ENCODE peak calls at places on chromosomes 3 and 15, in five cellular contexts. J, V, U, M and L are unnamed samples.

GRCh38 chr3:122021811-122022401 is at the start of gene ILDR1:
- DNase-seq in J (no peak), V (no peak), U (no peak), M (no peak), L (no peak)

GRCh38 chr3:106765342-106765741 is 611.9 kb upstream of the CCDC54 start:
- DNase-seq in J (peak), V (peak), U (peak), M (no peak), L (no peak)

GRCh38 chr3:141109761-141110160 is 58.6 kb downstream of the SPSB4 start:
- DNase-seq in J (no peak), V (no peak), U (no peak), M (no peak), L (no peak)

GRCh38 chr3:45464336-45464809 is 76.0 kb downstream of the LARS2 start:
- DNase-seq in J (no peak), V (peak), U (no peak), M (no peak), L (peak)

GRCh38 chr3:158105124-158105709 is 1.0 kb downstream of the SHOX2 start:
- DNase-seq in J (no peak), V (peak), U (no peak), M (no peak), L (no peak)

GRCh38 chr3:16033889-16034687 is 140.4 kb upstream of the GALNT15 start:
- DNase-seq in J (peak), V (no peak), U (no peak), M (no peak), L (no peak)

GRCh38 chr3:123618076-123618703 is 33.3 kb upstream of the HACD2 start:
- DNase-seq in J (peak), V (no peak), U (no peak), M (no peak), L (no peak)

GRCh38 chr3:113088616-113089015 is 97.8 kb downstream of the GTPBP8 start:
- DNase-seq in J (no peak), V (no peak), U (no peak), M (no peak), L (no peak)

GRCh38 chr3:110815008-110815583 is 256.5 kb upstream of the NECTIN3 start:
- DNase-seq in J (peak), V (peak), U (peak), M (no peak), L (no peak)

GRCh38 chr3:138197058-138197457 is 10.0 kb downstream of the ARMC8 start:
- DNase-seq in J (peak), V (no peak), U (no peak), M (no peak), L (no peak)

GRCh38 chr3:101271728-101272127 is 48.6 kb downstream of the IMPG2 start:
- DNase-seq in J (no peak), V (no peak), U (no peak), M (no peak), L (no peak)

GRCh38 chr3:3853584-3853983 is 54.4 kb downstream of the LRRN1 start:
- DNase-seq in J (no peak), V (no peak), U (no peak), M (no peak), L (no peak)

GRCh38 chr15:41607033-41607432 is 48.0 kb downstream of the TYRO3 start:
- DNase-seq in J (peak), V (no peak), U (peak), M (no peak), L (no peak)

GRCh38 chr3:17935217-17935616 is 192.8 kb upstream of the TBC1D5 start:
- DNase-seq in J (no peak), V (no peak), U (no peak), M (no peak), L (no peak)

GRCh38 chr15:34659056-34659455 is 75.6 kb upstream of the GOLGA8B start:
- DNase-seq in J (no peak), V (no peak), U (no peak), M (no peak), L (no peak)

GRCh38 chr3:4841783-4842440 is 137.3 kb upstream of the BHLHE40 start:
- DNase-seq in J (no peak), V (no peak), U (no peak), M (no peak), L (no peak)

GRCh38 chr15:65862682-65863081 is 6.6 kb upstream of the RAB11A start:
- DNase-seq in J (peak), V (peak), U (no peak), M (no peak), L (peak)

GRCh38 chr3:136545664-136546266 is 206.4 kb downstream of the STAG1 start:
- DNase-seq in J (peak), V (peak), U (no peak), M (no peak), L (no peak)

GRCh38 chr15:86444527-86444926 is 364.9 kb downstream of the AGBL1 start:
- DNase-seq in J (no peak), V (no peak), U (no peak), M (no peak), L (peak)

GRCh38 chr3:33717616-33717865 is 513 bp downstream of the CLASP2 start:
- DNase-seq in J (peak), V (no peak), U (peak), M (peak), L (no peak)

GRCh38 chr3:62749130-62749529 is 126.1 kb downstream of the CADPS start:
- DNase-seq in J (no peak), V (no peak), U (no peak), M (no peak), L (no peak)

GRCh38 chr3:43619593-43619992 is 2.2 kb downstream of the ANO10 start:
- DNase-seq in J (no peak), V (no peak), U (no peak), M (no peak), L (no peak)

GRCh38 chr3:42412526-42413155 is 2.2 kb upstream of the LYZL4 start:
- DNase-seq in J (no peak), V (no peak), U (no peak), M (no peak), L (no peak)

GRCh38 chr15:63166219-63166618 is 8.9 kb upstream of the RPS27L start:
- DNase-seq in J (no peak), V (peak), U (no peak), M (no peak), L (no peak)

GRCh38 chr15:58221591-58222241 is 83.5 kb downstream of the AQP9 start:
- DNase-seq in J (peak), V (peak), U (no peak), M (no peak), L (no peak)

GRCh38 chr15:39127925-39128617 is 452.8 kb upstream of the THBS1 start:
- DNase-seq in J (peak), V (peak), U (peak), M (no peak), L (no peak)

GRCh38 chr15:74799255-74799842 is 13.3 kb upstream of the LMAN1L start:
- DNase-seq in J (no peak), V (no peak), U (no peak), M (no peak), L (no peak)

GRCh38 chr15:28899061-28899738 is 13.4 kb downstream of the APBA2 start:
- DNase-seq in J (no peak), V (no peak), U (no peak), M (no peak), L (no peak)

GRCh38 chr3:11611271-11611893 is 32.3 kb downstream of the VGLL4 start:
- DNase-seq in J (no peak), V (no peak), U (no peak), M (no peak), L (no peak)

GRCh38 chr15:55256281-55257013 is 33.2 kb downstream of the RAB27A start:
- DNase-seq in J (no peak), V (no peak), U (no peak), M (no peak), L (no peak)

GRCh38 chr3:134753999-134754742 is 40.9 kb upstream of the EPHB1 start:
- DNase-seq in J (peak), V (no peak), U (no peak), M (no peak), L (no peak)

GRCh38 chr3:123582315-123582714 is 2.5 kb downstream of the HACD2 start:
- DNase-seq in J (no peak), V (no peak), U (no peak), M (no peak), L (no peak)

GRCh38 chr3:183812746-183813445 is 12.5 kb downstream of the MAP6D1 start:
- DNase-seq in J (no peak), V (no peak), U (no peak), M (no peak), L (no peak)

GRCh38 chr15:60573936-60574335 is 95.0 kb upstream of the ICE2 start:
- DNase-seq in J (no peak), V (no peak), U (no peak), M (no peak), L (no peak)

GRCh38 chr3:122947621-122948202 is 79.9 kb downstream of the SEMA5B start:
- DNase-seq in J (peak), V (peak), U (no peak), M (no peak), L (no peak)

GRCh38 chr15:26773485-26773877 is 615 bp upstream of the GABRB3 start:
- DNase-seq in J (no peak), V (peak), U (no peak), M (no peak), L (no peak)

GRCh38 chr3:10743366-10744097 is 72.5 kb upstream of the SLC6A11 start:
- DNase-seq in J (no peak), V (no peak), U (no peak), M (no peak), L (no peak)

GRCh38 chr3:127226946-127227842 is 34.3 kb downstream of the PRR23E start:
- DNase-seq in J (no peak), V (peak), U (no peak), M (no peak), L (peak)

GRCh38 chr3:78497025-78497424 is 1270.8 kb downstream of the ROBO1 start:
- DNase-seq in J (no peak), V (no peak), U (no peak), M (no peak), L (no peak)

DNA sequence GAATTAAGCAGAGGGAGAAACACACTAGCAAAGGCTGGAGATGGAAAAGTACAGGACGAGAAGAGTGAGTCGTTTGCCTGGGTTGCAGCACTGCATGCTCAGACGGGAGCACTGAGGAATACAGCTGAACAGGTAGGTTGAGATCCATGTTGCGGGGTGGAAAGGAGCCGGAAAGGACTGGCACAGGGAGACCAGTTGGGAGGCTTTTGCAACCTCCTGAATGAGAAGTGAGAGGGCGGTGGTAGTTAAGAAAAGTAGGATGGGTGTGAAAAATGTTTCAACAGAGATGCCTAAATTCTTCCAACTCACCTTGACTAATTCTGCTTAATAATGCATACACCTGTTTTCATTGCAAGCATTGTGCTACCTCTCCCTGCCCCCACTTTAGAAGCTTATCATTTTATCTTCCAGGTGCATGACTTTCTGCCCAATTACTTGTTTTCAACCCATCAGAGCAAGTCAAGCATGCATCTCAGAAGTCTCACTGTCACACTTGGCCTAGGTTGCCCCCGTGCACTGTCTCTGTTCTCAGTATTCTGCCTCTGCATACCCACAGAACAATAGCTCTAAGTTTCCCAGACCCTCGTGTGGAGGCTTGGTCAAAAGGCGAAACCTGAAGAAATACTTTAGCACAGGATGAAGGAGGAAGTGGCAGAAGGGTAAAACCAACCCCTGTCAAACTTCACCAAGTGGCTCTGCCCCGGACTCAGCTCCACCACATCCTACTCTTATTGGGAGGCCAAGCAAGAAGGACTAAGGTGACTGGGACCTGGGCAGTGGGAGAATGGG is 199.3 kb upstream of the BCL6 start:
- DNase-seq in J (no peak), V (no peak), U (no peak), M (no peak), L (no peak)
- H3K4me3 ChIP-seq in J (no peak), V (peak), U (no peak), M (no peak), L (no peak)

GRCh38 chr3:57892423-57892822 is 115.8 kb upstream of the FLNB start:
- DNase-seq in J (peak), V (no peak), U (no peak), M (no peak), L (no peak)
- H3K4me3 ChIP-seq in J (no peak), V (no peak), U (no peak), M (peak), L (no peak)

GRCh38 chr15:81184188-81184587 is 12.5 kb upstream of the IL16 start:
- DNase-seq in J (no peak), V (no peak), U (no peak), M (peak), L (no peak)

GRCh38 chr15:81183403-81183760 is 13.3 kb upstream of the IL16 start:
- DNase-seq in J (no peak), V (no peak), U (no peak), M (no peak), L (no peak)

GRCh38 chr15:81182031-81182745 is 14.5 kb upstream of the IL16 start:
- DNase-seq in J (peak), V (no peak), U (no peak), M (no peak), L (no peak)

GRCh38 chr15:81181220-81181619 is 15.5 kb upstream of the IL16 start:
- DNase-seq in J (no peak), V (no peak), U (no peak), M (no peak), L (no peak)

GRCh38 chr15:81182746-81183402 is 13.8 kb upstream of the IL16 start:
- DNase-seq in J (no peak), V (no peak), U (no peak), M (no peak), L (no peak)
- H3K4me3 ChIP-seq in J (peak), V (no peak), U (no peak), M (peak), L (no peak)

DNA sequence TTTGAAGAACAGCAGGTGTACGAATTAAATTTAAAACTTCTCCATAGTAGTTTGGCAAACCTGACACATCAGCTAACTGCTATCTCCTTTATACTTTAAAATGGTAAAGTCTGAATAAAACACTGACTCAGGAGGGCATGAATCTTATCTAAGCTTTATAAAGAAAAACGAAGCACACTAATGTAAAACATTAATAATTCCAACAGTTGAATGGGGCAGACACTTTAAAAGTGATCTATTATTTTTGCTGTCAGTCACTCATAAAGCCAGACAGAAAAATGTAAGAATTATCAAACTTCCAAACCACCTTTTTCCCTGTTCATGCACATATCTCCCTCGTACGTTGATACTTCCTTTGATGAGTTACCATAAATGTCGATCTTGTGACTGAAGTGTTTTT is 2.6 kb downstream of the ARF4 start:
- DNase-seq in J (no peak), V (no peak), U (no peak), M (no peak), L (no peak)
- H3K4me3 ChIP-seq in J (peak), V (peak), U (peak), M (peak), L (no peak)

GRCh38 chr3:120745466-120745865 is 2.9 kb downstream of the GTF2E1 start:
- DNase-seq in J (no peak), V (no peak), U (no peak), M (no peak), L (no peak)

GRCh38 chr3:120743081-120743365 is 479 bp downstream of the GTF2E1 start:
- DNase-seq in J (peak), V (no peak), U (no peak), M (no peak), L (no peak)

GRCh38 chr3:120742198-120743080 is at the start of the genes GTF2E1 and RABL3:
- DNase-seq in J (peak), V (peak), U (peak), M (peak), L (peak)

GRCh38 chr3:120741837-120742197 is 499 bp downstream of the RABL3 start:
- DNase-seq in J (peak), V (no peak), U (no peak), M (no peak), L (no peak)

DNA sequence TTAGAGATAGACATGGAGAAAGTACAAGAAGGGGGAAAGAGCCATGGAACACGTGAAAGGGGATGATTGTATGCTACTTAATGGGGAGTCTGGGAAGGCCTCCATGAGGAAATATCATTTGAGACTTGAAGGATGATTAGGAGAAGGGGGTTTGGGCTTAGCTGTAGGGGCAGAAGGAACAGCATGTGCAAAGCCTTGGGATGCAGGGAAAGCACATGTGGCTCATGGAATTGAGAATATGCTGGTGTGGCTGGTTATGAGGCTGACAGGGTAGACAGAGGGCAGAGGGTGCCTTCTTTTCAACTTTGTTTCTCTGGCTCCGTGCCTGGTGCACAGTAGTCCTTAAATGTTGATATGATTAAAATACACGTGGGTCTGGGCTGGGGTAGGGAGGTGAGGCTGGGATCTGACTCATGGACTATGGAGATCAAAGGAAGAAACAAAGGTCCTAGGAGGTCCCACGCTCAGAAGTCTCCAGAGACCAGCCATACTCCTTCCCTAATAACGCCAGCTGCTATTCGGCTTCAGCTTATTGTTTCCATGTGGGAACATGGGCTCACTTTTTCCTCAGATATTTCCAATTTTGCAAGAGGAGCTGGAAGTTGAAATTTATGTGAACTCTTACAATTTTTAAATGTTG is 1.1 kb downstream of the GTF2E1 start:
- DNase-seq in J (peak), V (no peak), U (no peak), M (no peak), L (no peak)
- H3K4me3 ChIP-seq in J (peak), V (peak), U (peak), M (peak), L (peak)

GRCh38 chr3:66153961-66154923 is 66.6 kb upstream of the SLC25A26 start:
- DNase-seq in J (peak), V (no peak), U (no peak), M (no peak), L (no peak)
- H3K4me3 ChIP-seq in J (peak), V (no peak), U (peak), M (peak), L (no peak)